ENCODE peak calls at places on chromosomes 13 and 19, in eight cellular contexts. O, G, L, F, U, M, Y and E are unnamed samples.

GRCh38 chr19:801030-801860 is 4.0 kb downstream of the PTBP1 start:
- DNase-seq in O (no peak), G (no peak), L (peak), F (no peak), U (no peak), M (peak), Y (no peak), E (no peak)

GRCh38 chr19:1259206-1259872 is 9.8 kb upstream of the CIRBP start:
- DNase-seq in O (peak), G (peak), L (peak), F (no peak), U (peak), M (no peak), Y (peak), E (peak)

GRCh38 chr13:73274147-73274546 is 215.3 kb downstream of the KLF5 start:
- DNase-seq in O (no peak), G (no peak), L (no peak), F (no peak), U (no peak), M (no peak), Y (no peak), E (peak)

GRCh38 chr19:50928841-50929240 is 17.6 kb upstream of the KLK4 start:
- DNase-seq in O (peak), G (no peak), L (no peak), F (no peak), U (no peak), M (no peak), Y (no peak), E (no peak)

GRCh38 chr19:2602391-2603181 is 99.9 kb downstream of the GNG7 start:
- DNase-seq in O (no peak), G (peak), L (peak), F (peak), U (no peak), M (no peak), Y (no peak), E (peak)

GRCh38 chr13:67588607-67589006 is 358.5 kb upstream of the PCDH9 start:
- DNase-seq in O (no peak), G (peak), L (no peak), F (no peak), U (no peak), M (no peak), Y (no peak), E (no peak)

GRCh38 chr19:3369337-3370213 is 3.2 kb downstream of the NFIC start:
- DNase-seq in O (no peak), G (no peak), L (no peak), F (no peak), U (no peak), M (no peak), Y (no peak), E (peak)

GRCh38 chr19:18422530-18423191 is 3.5 kb downstream of the SSBP4 start:
- DNase-seq in O (no peak), G (no peak), L (no peak), F (no peak), U (no peak), M (no peak), Y (no peak), E (no peak)

GRCh38 chr19:28242317-28242927 is 970.5 kb downstream of the UQCRFS1 start:
- DNase-seq in O (peak), G (peak), L (peak), F (peak), U (no peak), M (peak), Y (no peak), E (no peak)
- TF ChIP-seq USF2 in O (no peak), G (no peak), L (no peak), F (no peak), U (no peak), M (no peak), Y (no peak), E (no peak)

GRCh38 chr13:83065136-83065535 is 817.1 kb downstream of the SLITRK1 start:
- DNase-seq in O (no peak), G (no peak), L (no peak), F (no peak), U (no peak), M (no peak), Y (no peak), E (peak)
- TF ChIP-seq USF2 in O (no peak), G (no peak), L (no peak), F (no peak), U (no peak), M (no peak), Y (no peak), E (peak)

GRCh38 chr19:42468273-42468796 is 25.6 kb upstream of the CXCL17 start:
- DNase-seq in O (peak), G (no peak), L (no peak), F (no peak), U (no peak), M (no peak), Y (no peak), E (peak)
- TF ChIP-seq USF2 in O (no peak), G (no peak), L (no peak), F (no peak), U (no peak), M (no peak), Y (no peak), E (no peak)

DNA sequence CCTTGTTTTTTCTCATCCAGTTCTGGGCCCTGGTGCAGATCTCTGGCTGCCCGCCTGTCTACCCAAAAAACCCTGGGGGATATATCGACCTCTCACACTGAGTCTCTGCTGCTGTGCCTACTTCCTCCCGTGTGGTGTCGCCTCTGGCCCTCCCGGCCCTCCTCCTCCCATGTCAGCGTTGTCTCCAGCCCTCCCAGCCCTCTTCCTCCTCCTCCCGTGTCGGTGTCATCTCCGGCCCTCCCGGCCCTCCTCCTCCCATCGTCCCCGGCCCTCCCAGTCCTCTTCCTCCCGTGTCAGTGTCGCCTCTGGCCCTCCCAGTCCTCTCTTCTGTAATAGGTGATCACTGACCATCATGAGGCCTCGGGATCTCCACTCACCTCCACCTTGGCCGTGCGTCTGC is 81.8 kb downstream of the GPR12 start:
- DNase-seq in O (no peak), G (peak), L (no peak), F (no peak), U (no peak), M (no peak), Y (no peak), E (no peak)
- TF ChIP-seq USF2 in O (no peak), G (no peak), L (no peak), F (no peak), U (no peak), M (no peak), Y (no peak), E (no peak)

GRCh38 chr19:35398570-35398969 is 27.7 kb downstream of the GPR42 start:
- DNase-seq in O (no peak), G (no peak), L (no peak), F (no peak), U (no peak), M (no peak), Y (no peak), E (no peak)

GRCh38 chr19:35397064-35397463 is 26.2 kb downstream of the GPR42 start:
- DNase-seq in O (no peak), G (no peak), L (no peak), F (no peak), U (no peak), M (no peak), Y (no peak), E (no peak)

GRCh38 chr19:35399948-35400772 is 29.3 kb downstream of the GPR42 start:
- DNase-seq in O (no peak), G (no peak), L (no peak), F (no peak), U (no peak), M (no peak), Y (no peak), E (no peak)

GRCh38 chr19:35400773-35401100 is 29.9 kb downstream of the GPR42 start:
- DNase-seq in O (no peak), G (no peak), L (no peak), F (no peak), U (no peak), M (no peak), Y (no peak), E (no peak)

GRCh38 chr19:35399231-35399630 is 28.4 kb downstream of the GPR42 start:
- DNase-seq in O (no peak), G (no peak), L (no peak), F (no peak), U (no peak), M (no peak), Y (no peak), E (no peak)
- TF ChIP-seq USF2 in O (no peak), G (no peak), L (no peak), F (no peak), U (no peak), M (no peak), Y (no peak), E (no peak)

GRCh38 chr13:43543331-43543730 is 243.4 kb downstream of the ENOX1 start:
- DNase-seq in O (no peak), G (no peak), L (no peak), F (no peak), U (no peak), M (no peak), Y (no peak), E (peak)
- TF ChIP-seq USF2 in O (no peak), G (no peak), L (no peak), F (no peak), U (no peak), M (no peak), Y (no peak), E (no peak)

GRCh38 chr13:23788459-23788858 is 100.7 kb downstream of the MIPEP start:
- DNase-seq in O (no peak), G (no peak), L (no peak), F (no peak), U (no peak), M (no peak), Y (no peak), E (peak)

GRCh38 chr13:23790591-23791170 is 98.5 kb downstream of the MIPEP start:
- DNase-seq in O (no peak), G (no peak), L (no peak), F (no peak), U (no peak), M (no peak), Y (no peak), E (peak)

GRCh38 chr13:23786607-23787006 is 102.6 kb downstream of the MIPEP start:
- DNase-seq in O (no peak), G (no peak), L (no peak), F (no peak), U (no peak), M (no peak), Y (no peak), E (no peak)

GRCh38 chr13:23792680-23793079 is 96.5 kb downstream of the MIPEP start:
- DNase-seq in O (no peak), G (no peak), L (no peak), F (no peak), U (no peak), M (no peak), Y (no peak), E (peak)

DNA sequence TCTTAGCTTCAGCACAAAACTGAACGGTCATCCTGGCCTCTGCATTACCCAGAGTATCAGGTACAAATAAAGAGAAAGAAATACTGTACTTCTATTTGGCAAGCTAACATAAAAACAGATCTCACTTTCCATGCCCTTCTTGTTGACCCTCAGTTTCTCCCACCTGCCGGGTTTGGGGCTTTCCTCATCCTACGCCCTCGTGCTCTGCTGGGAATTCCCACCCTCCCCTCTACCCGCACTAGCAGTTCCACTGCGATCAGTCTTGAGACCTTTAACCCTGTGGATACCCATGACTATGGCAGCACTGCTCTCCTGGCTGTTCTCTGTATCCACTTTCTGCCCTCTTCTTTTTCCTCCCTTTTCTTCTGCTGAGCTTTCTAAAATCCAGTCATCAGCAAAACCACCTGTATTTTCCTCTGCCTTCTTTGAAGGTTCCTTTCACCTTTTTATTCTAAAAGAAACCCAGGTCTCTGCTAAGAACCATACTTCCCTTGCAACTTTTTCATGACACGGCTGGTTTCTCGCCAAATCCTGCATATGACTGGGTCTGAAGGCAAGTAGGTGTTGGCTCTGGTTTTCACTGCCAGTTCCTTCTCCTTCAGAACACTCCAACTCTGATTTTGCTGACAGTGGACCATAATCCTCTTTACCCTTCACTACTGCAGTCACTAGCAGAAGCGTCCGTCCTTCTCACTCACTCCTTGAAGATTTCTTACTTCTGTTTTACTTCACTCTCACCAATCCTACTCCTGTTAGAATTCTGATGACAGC is 99.4 kb downstream of the MIPEP start:
- DNase-seq in O (no peak), G (no peak), L (no peak), F (no peak), U (no peak), M (no peak), Y (no peak), E (no peak)
- TF ChIP-seq USF2 in O (no peak), G (no peak), L (no peak), F (no peak), U (no peak), M (no peak), Y (no peak), E (no peak)